ENCODE peak calls at places on chromosomes 11 and 22, in five cellular contexts. One of them, this sample, is unnamed.

GRCh38 chr11:66847461-66848232 is 4.4 kb downstream of the RCE1 start:
- DNase-seq in neural progenitor cell: no peak
- DNase-seq in ascending aorta: peak
- DNase-seq in neuronal stem cell: no peak
- DNase-seq in kidney: peak
- DNase-seq in this sample: no peak

GRCh38 chr11:119483881-119484371 is 61.0 kb upstream of the THY1 start:
- DNase-seq in neural progenitor cell: no peak
- DNase-seq in ascending aorta: peak
- DNase-seq in neuronal stem cell: no peak
- DNase-seq in kidney: no peak
- DNase-seq in this sample: no peak

GRCh38 chr22:32469799-32470212 is 4.8 kb upstream of the FBXO7 start:
- DNase-seq in neuronal stem cell: no peak
- DNase-seq in ascending aorta: no peak
- DNase-seq in neural progenitor cell: no peak
- DNase-seq in kidney: no peak
- DNase-seq in this sample: peak

GRCh38 chr11:75786101-75786736 is 17.6 kb downstream of the DGAT2 start:
- DNase-seq in ascending aorta: no peak
- DNase-seq in kidney: peak
- DNase-seq in neural progenitor cell: no peak
- DNase-seq in neuronal stem cell: no peak
- DNase-seq in this sample: no peak

GRCh38 chr11:126282742-126283591 is at the start of gene TIRAP:
- DNase-seq in neural progenitor cell: peak
- DNase-seq in ascending aorta: peak
- DNase-seq in kidney: peak
- DNase-seq in neuronal stem cell: no peak
- DNase-seq in this sample: peak

GRCh38 chr11:62725686-62726085 is 1.6 kb downstream of the HNRNPUL2 start:
- DNase-seq in neuronal stem cell: no peak
- DNase-seq in ascending aorta: no peak
- DNase-seq in neural progenitor cell: no peak
- DNase-seq in kidney: no peak
- DNase-seq in this sample: no peak

GRCh38 chr11:64123102-64123434 is 42.8 kb downstream of the MACROD1 start:
- DNase-seq in ascending aorta: no peak
- DNase-seq in kidney: peak
- DNase-seq in neuronal stem cell: no peak
- DNase-seq in neural progenitor cell: no peak
- DNase-seq in this sample: no peak

GRCh38 chr11:69274531-69275016 is 19.4 kb upstream of the MYEOV start:
- DNase-seq in kidney: peak
- DNase-seq in neuronal stem cell: no peak
- DNase-seq in neural progenitor cell: no peak
- DNase-seq in ascending aorta: no peak
- DNase-seq in this sample: no peak

GRCh38 chr11:27722117-27722844 is 22.0 kb upstream of the BDNF start:
- DNase-seq in ascending aorta: no peak
- DNase-seq in neural progenitor cell: peak
- DNase-seq in kidney: peak
- DNase-seq in neuronal stem cell: peak
- DNase-seq in this sample: peak

GRCh38 chr22:31296258-31296657 is 4.0 kb upstream of the PIK3IP1 start:
- DNase-seq in neural progenitor cell: no peak
- DNase-seq in kidney: no peak
- DNase-seq in ascending aorta: no peak
- DNase-seq in neuronal stem cell: no peak
- DNase-seq in this sample: no peak

GRCh38 chr11:67113231-67113721 is 5.8 kb upstream of the KDM2A start:
- DNase-seq in neuronal stem cell: no peak
- DNase-seq in ascending aorta: no peak
- DNase-seq in neural progenitor cell: no peak
- DNase-seq in kidney: peak
- DNase-seq in this sample: no peak

GRCh38 chr22:20638143-20638870 is 130.9 kb downstream of the MED15 start:
- DNase-seq in ascending aorta: no peak
- DNase-seq in neural progenitor cell: no peak
- DNase-seq in kidney: no peak
- DNase-seq in neuronal stem cell: no peak
- DNase-seq in this sample: no peak

GRCh38 chr11:736431-736830 is 10.8 kb upstream of the TALDO1 start:
- DNase-seq in neuronal stem cell: no peak
- DNase-seq in neural progenitor cell: no peak
- DNase-seq in kidney: no peak
- DNase-seq in ascending aorta: no peak
- DNase-seq in this sample: no peak

GRCh38 chr22:35514366-35514765 is 26.3 kb upstream of the RASD2 start:
- DNase-seq in ascending aorta: no peak
- DNase-seq in kidney: no peak
- DNase-seq in neural progenitor cell: no peak
- DNase-seq in neuronal stem cell: no peak
- DNase-seq in this sample: no peak

GRCh38 chr22:23256986-23257888 is 76.9 kb downstream of the BCR start:
- DNase-seq in ascending aorta: peak
- DNase-seq in neuronal stem cell: no peak
- DNase-seq in neural progenitor cell: no peak
- DNase-seq in kidney: peak
- DNase-seq in this sample: no peak

GRCh38 chr11:35649984-35650383 is 12.6 kb upstream of the TRIM44 start:
- DNase-seq in ascending aorta: no peak
- DNase-seq in kidney: no peak
- DNase-seq in neuronal stem cell: no peak
- DNase-seq in neural progenitor cell: no peak
- DNase-seq in this sample: no peak

GRCh38 chr11:134466909-134467567 is 55.0 kb upstream of the B3GAT1 start:
- DNase-seq in kidney: no peak
- DNase-seq in neuronal stem cell: no peak
- DNase-seq in ascending aorta: no peak
- DNase-seq in neural progenitor cell: no peak
- DNase-seq in this sample: no peak

GRCh38 chr11:47186076-47186936 is at the start of gene PACSIN3:
- DNase-seq in kidney: peak
- DNase-seq in ascending aorta: no peak
- DNase-seq in neuronal stem cell: peak
- DNase-seq in neural progenitor cell: peak
- DNase-seq in this sample: peak

GRCh38 chr22:29784451-29785361 is 17.5 kb downstream of the UQCR10 start:
- DNase-seq in neuronal stem cell: no peak
- DNase-seq in kidney: peak
- DNase-seq in ascending aorta: no peak
- DNase-seq in neural progenitor cell: no peak
- DNase-seq in this sample: no peak

GRCh38 chr11:122673706-122674105 is 18.2 kb downstream of the UBASH3B start:
- DNase-seq in neuronal stem cell: no peak
- DNase-seq in kidney: no peak
- DNase-seq in ascending aorta: no peak
- DNase-seq in neural progenitor cell: no peak
- DNase-seq in this sample: peak

GRCh38 chr11:17014774-17015638 is 792 bp upstream of the PLEKHA7 start:
- DNase-seq in neuronal stem cell: peak
- DNase-seq in kidney: no peak
- DNase-seq in neural progenitor cell: peak
- DNase-seq in ascending aorta: no peak
- DNase-seq in this sample: peak

GRCh38 chr11:27012254-27012921 is 18.5 kb downstream of the FIBIN start:
- DNase-seq in neuronal stem cell: peak
- DNase-seq in ascending aorta: no peak
- DNase-seq in neural progenitor cell: peak
- DNase-seq in kidney: no peak
- DNase-seq in this sample: peak

GRCh38 chr11:94740975-94741707 is 27.0 kb upstream of the AMOTL1 start:
- DNase-seq in ascending aorta: no peak
- DNase-seq in neuronal stem cell: peak
- DNase-seq in neural progenitor cell: peak
- DNase-seq in kidney: peak
- DNase-seq in this sample: peak

GRCh38 chr11:2776351-2777061 is 76.7 kb upstream of the KCNQ1OT1 start:
- DNase-seq in ascending aorta: peak
- DNase-seq in neural progenitor cell: no peak
- DNase-seq in neuronal stem cell: no peak
- DNase-seq in kidney: peak
- DNase-seq in this sample: no peak

DNA sequence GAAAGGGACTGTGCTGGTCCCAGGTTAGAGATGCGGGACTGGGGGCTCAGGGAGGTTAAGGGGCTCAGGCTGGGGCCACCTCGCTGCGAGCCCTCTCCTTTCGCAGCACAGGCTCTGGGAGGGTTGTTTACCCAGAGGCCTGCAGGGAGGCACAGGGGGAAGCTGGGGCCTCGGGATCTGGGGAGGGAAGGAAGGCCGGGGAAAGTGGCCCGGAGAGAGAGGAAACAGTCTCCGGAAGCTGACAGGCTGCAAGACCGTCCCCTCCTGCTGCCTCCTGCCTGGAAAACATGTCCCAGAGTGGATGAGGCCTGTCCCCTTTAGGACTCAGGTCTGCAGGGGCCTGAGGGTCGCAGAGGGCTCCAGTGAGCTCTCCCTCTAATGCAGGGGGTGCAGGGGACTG is 45.4 kb downstream of the MYO7A start:
- DNase-seq in neuronal stem cell: no peak
- DNase-seq in neural progenitor cell: no peak
- DNase-seq in ascending aorta: no peak
- DNase-seq in kidney: peak
- DNase-seq in this sample: no peak
- H3K27ac ChIP-seq in neuronal stem cell: no peak
- H3K27ac ChIP-seq in neural progenitor cell: no peak
- H3K27ac ChIP-seq in ascending aorta: no peak
- H3K27ac ChIP-seq in kidney: no peak
- H3K27ac ChIP-seq in this sample: no peak

GRCh38 chr11:81253226-81253625 is 1480.4 kb downstream of the FAM181B start:
- DNase-seq in neuronal stem cell: no peak
- DNase-seq in neural progenitor cell: no peak
- DNase-seq in ascending aorta: no peak
- DNase-seq in kidney: no peak
- DNase-seq in this sample: no peak
- H3K27ac ChIP-seq in neuronal stem cell: no peak
- H3K27ac ChIP-seq in neural progenitor cell: no peak
- H3K27ac ChIP-seq in ascending aorta: no peak
- H3K27ac ChIP-seq in kidney: no peak
- H3K27ac ChIP-seq in this sample: no peak

GRCh38 chr22:43270314-43270908 is 72.8 kb downstream of the SCUBE1 start:
- DNase-seq in ascending aorta: no peak
- DNase-seq in kidney: no peak
- DNase-seq in neural progenitor cell: peak
- DNase-seq in neuronal stem cell: no peak
- DNase-seq in this sample: peak
- H3K27ac ChIP-seq in ascending aorta: no peak
- H3K27ac ChIP-seq in kidney: no peak
- H3K27ac ChIP-seq in neural progenitor cell: no peak
- H3K27ac ChIP-seq in neuronal stem cell: no peak
- H3K27ac ChIP-seq in this sample: no peak

GRCh38 chr11:106399624-106400023 is 322.2 kb downstream of the AASDHPPT start:
- DNase-seq in ascending aorta: no peak
- DNase-seq in kidney: no peak
- DNase-seq in neuronal stem cell: no peak
- DNase-seq in neural progenitor cell: no peak
- DNase-seq in this sample: no peak

GRCh38 chr11:106398396-106399074 is 321.1 kb downstream of the AASDHPPT start:
- DNase-seq in neural progenitor cell: no peak
- DNase-seq in neuronal stem cell: no peak
- DNase-seq in ascending aorta: no peak
- DNase-seq in kidney: no peak
- DNase-seq in this sample: no peak

GRCh38 chr11:106400949-106401545 is 323.6 kb downstream of the AASDHPPT start:
- DNase-seq in neural progenitor cell: no peak
- DNase-seq in kidney: no peak
- DNase-seq in ascending aorta: no peak
- DNase-seq in neuronal stem cell: no peak
- DNase-seq in this sample: no peak

GRCh38 chr11:106397787-106398355 is 320.4 kb downstream of the AASDHPPT start:
- DNase-seq in neuronal stem cell: no peak
- DNase-seq in neural progenitor cell: peak
- DNase-seq in ascending aorta: no peak
- DNase-seq in kidney: no peak
- DNase-seq in this sample: no peak

GRCh38 chr11:106399075-106399500 is 321.6 kb downstream of the AASDHPPT start:
- DNase-seq in neuronal stem cell: no peak
- DNase-seq in neural progenitor cell: peak
- DNase-seq in kidney: peak
- DNase-seq in ascending aorta: peak
- DNase-seq in this sample: peak
- H3K27ac ChIP-seq in neuronal stem cell: no peak
- H3K27ac ChIP-seq in neural progenitor cell: no peak
- H3K27ac ChIP-seq in kidney: no peak
- H3K27ac ChIP-seq in ascending aorta: no peak
- H3K27ac ChIP-seq in this sample: no peak

GRCh38 chr11:43366597-43367121 is 7.9 kb downstream of the TTC17 start:
- DNase-seq in neuronal stem cell: no peak
- DNase-seq in kidney: no peak
- DNase-seq in neural progenitor cell: no peak
- DNase-seq in ascending aorta: no peak
- DNase-seq in this sample: peak

GRCh38 chr11:43367382-43368178 is 8.9 kb downstream of the TTC17 start:
- DNase-seq in neuronal stem cell: no peak
- DNase-seq in neural progenitor cell: no peak
- DNase-seq in ascending aorta: no peak
- DNase-seq in kidney: no peak
- DNase-seq in this sample: no peak
- H3K27ac ChIP-seq in neuronal stem cell: no peak
- H3K27ac ChIP-seq in neural progenitor cell: no peak
- H3K27ac ChIP-seq in ascending aorta: no peak
- H3K27ac ChIP-seq in kidney: no peak
- H3K27ac ChIP-seq in this sample: peak

DNA sequence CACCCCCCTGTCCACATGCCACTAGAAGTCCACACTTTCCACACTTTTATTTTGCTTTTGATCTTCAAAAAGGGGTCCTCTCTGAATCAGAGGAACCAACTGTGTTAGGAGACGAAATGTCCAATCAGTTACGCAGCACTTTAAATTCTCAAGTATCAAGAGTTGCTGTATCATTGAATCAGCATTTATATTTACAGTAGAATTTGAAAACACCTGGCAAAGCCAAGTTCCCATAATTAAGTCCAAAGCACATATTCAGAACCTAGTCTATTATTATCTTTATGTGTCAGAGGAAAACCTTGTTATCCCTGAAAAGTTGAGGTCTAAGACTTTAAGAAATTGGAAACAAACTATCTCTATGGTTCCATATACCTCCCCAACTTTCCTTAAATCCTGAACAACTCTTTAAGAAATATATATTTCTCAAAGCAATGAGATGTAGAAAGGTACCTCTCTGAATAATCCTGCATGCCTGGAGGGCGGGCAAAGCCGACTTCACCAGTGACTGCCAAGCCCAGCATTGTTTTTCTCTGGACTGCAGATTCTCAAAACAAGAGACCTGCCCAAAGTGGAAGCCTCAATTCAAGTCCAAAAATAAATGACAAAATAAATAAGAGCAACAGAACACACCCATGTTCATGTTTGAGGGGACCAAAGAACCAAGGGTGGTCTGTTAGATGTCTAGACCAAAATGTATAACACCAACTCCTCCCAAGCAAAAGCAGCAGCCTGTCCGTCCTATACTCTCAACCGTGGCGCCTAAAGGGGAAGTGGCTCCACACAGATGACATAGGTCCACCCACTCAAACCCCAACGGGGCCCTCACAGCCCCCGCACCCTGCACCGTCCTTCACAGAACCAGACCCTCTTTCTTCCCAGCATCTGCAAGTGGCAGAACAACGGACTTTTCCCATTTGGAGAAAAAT is 76.0 kb upstream of the ARFGAP3 start:
- DNase-seq in ascending aorta: peak
- DNase-seq in neural progenitor cell: no peak
- DNase-seq in kidney: no peak
- DNase-seq in neuronal stem cell: no peak
- DNase-seq in this sample: no peak
- H3K27ac ChIP-seq in ascending aorta: peak
- H3K27ac ChIP-seq in neural progenitor cell: no peak
- H3K27ac ChIP-seq in kidney: peak
- H3K27ac ChIP-seq in neuronal stem cell: no peak
- H3K27ac ChIP-seq in this sample: no peak

This sample was measured in A673.